ENCODE peak calls at places on chromosome 13, in four cellular contexts. O, D, F and T are unnamed samples.

GRCh38 chr13:60226507-60226906 is 62.8 kb upstream of the DIAPH3 start:
- DNase-seq in O (peak; percentile 15), D (peak; percentile 8), F (peak; percentile 57), T (peak; percentile 25)

GRCh38 chr13:71485913-71486312 is 381.1 kb downstream of the DACH1 start:
- DNase-seq in O (no peak), D (no peak), F (no peak), T (no peak)

GRCh38 chr13:100506600-100507422 is 81.8 kb downstream of the GGACT start:
- DNase-seq in O (no peak), D (no peak), F (no peak), T (no peak)

GRCh38 chr13:36418022-36418805 is 14.1 kb upstream of the CCNA1 start:
- DNase-seq in O (no peak), D (no peak), F (no peak), T (no peak)

GRCh38 chr13:77779461-77780272 is 82.2 kb downstream of the SLAIN1 start:
- DNase-seq in O (peak; percentile 26), D (no peak), F (peak; percentile 36), T (peak; percentile 66)

GRCh38 chr13:38582133-38582532 is 104.7 kb upstream of the FREM2 start:
- DNase-seq in O (peak; percentile 47), D (peak; percentile 7), F (peak; percentile 20), T (peak; percentile 27)

GRCh38 chr13:78875792-78876580 is 217.0 kb upstream of the OBI1 start:
- DNase-seq in O (no peak), D (no peak), F (no peak), T (peak; percentile 48)

GRCh38 chr13:106533940-106534843 is 1.3 kb downstream of the EFNB2 start:
- DNase-seq in O (no peak), D (no peak), F (peak; percentile 64), T (no peak)

GRCh38 chr13:50598338-50598737 is 245.2 kb downstream of the DLEU7 start:
- DNase-seq in O (peak; percentile 46), D (no peak), F (no peak), T (no peak)

GRCh38 chr13:33927315-33927714 is 109.4 kb downstream of the RFC3 start:
- DNase-seq in O (no peak), D (no peak), F (no peak), T (no peak)

GRCh38 chr13:94233401-94233800 is 246.1 kb downstream of the DCT start:
- DNase-seq in O (no peak), D (no peak), F (no peak), T (no peak)

GRCh38 chr13:86729206-86729605 is 930.0 kb upstream of the SLITRK6 start:
- DNase-seq in O (no peak), D (no peak), F (no peak), T (no peak)

GRCh38 chr13:82751221-82751620 is 1131.1 kb downstream of the SLITRK1 start:
- DNase-seq in O (no peak), D (no peak), F (no peak), T (no peak)

GRCh38 chr13:65917731-65918130 is 1312.4 kb downstream of the PCDH9 start:
- DNase-seq in O (no peak), D (no peak), F (no peak), T (no peak)

GRCh38 chr13:79448413-79448812 is 32.5 kb upstream of the NDFIP2 start:
- DNase-seq in O (no peak), D (no peak), F (no peak), T (no peak)

GRCh38 chr13:21694831-21695230 is 24.0 kb downstream of the FGF9 start:
- DNase-seq in O (no peak), D (no peak), F (no peak), T (no peak)

GRCh38 chr13:51674276-51674675 is 90.0 kb downstream of the WDFY2 start:
- DNase-seq in O (no peak), D (no peak), F (no peak), T (no peak)

GRCh38 chr13:49356224-49356623 is 87.6 kb downstream of the CAB39L start:
- DNase-seq in O (no peak), D (no peak), F (no peak), T (no peak)

GRCh38 chr13:45838171-45838745 is 13.3 kb downstream of the SIAH3 start:
- DNase-seq in O (no peak), D (no peak), F (peak; percentile 45), T (no peak)

GRCh38 chr13:112688560-112689497 is 1.0 kb upstream of the ATP11A start:
- DNase-seq in O (peak; percentile 24), D (no peak), F (no peak), T (no peak)

GRCh38 chr13:98910501-98910951 is 67.3 kb downstream of the DOCK9 start:
- DNase-seq in O (peak; percentile 7), D (no peak), F (no peak), T (no peak)

GRCh38 chr13:37878921-37879320 is 9.3 kb upstream of the TRPC4 start:
- DNase-seq in O (no peak), D (no peak), F (no peak), T (peak; percentile 6)

GRCh38 chr13:98530236-98530635 is 46.7 kb downstream of the STK24 start:
- DNase-seq in O (no peak), D (no peak), F (no peak), T (no peak)

GRCh38 chr13:71758823-71759222 is 108.2 kb downstream of the DACH1 start:
- DNase-seq in O (no peak), D (no peak), F (peak; percentile 11), T (no peak)

GRCh38 chr13:21060827-21061076 is 634 bp downstream of the LATS2 start:
- DNase-seq in O (no peak), D (no peak), F (peak; percentile 44), T (no peak)

GRCh38 chr13:108629353-108629752 is at the start of gene MYO16:
- DNase-seq in O (no peak), D (no peak), F (no peak), T (no peak)

GRCh38 chr13:81990652-81991051 is 1649.7 kb upstream of the SPRY2 start:
- DNase-seq in O (no peak), D (no peak), F (no peak), T (no peak)

GRCh38 chr13:107138468-107138867 is 570.5 kb upstream of the ARGLU1 start:
- DNase-seq in O (no peak), D (no peak), F (no peak), T (no peak)

GRCh38 chr13:108769213-108770070 is 140.0 kb downstream of the MYO16 start:
- DNase-seq in O (no peak), D (peak; percentile 57), F (no peak), T (no peak)

GRCh38 chr13:51125495-51126226 is 14.6 kb upstream of the C13orf42 start:
- DNase-seq in O (peak; percentile 63), D (peak; percentile 23), F (peak; percentile 73), T (peak; percentile 79)

GRCh38 chr13:48235100-48235813 is 2.3 kb downstream of the ITM2B start:
- DNase-seq in O (no peak), D (no peak), F (peak; percentile 56), T (peak; percentile 30)

GRCh38 chr13:112671359-112671758 is 18.5 kb upstream of the ATP11A start:
- DNase-seq in O (no peak), D (no peak), F (no peak), T (no peak)

GRCh38 chr13:26624572-26624971 is 67.1 kb downstream of the WASF3 start:
- DNase-seq in O (no peak), D (no peak), F (no peak), T (no peak)

GRCh38 chr13:106534844-106535551 is 464 bp downstream of the EFNB2 start:
- DNase-seq in O (no peak), D (no peak), F (no peak), T (no peak)

GRCh38 chr13:46106839-46107371 is 2.1 kb upstream of the CPB2 start:
- DNase-seq in O (no peak), D (no peak), F (no peak), T (no peak)

GRCh38 chr13:110179116-110179857 is 127.7 kb downstream of the COL4A1 start:
- DNase-seq in O (no peak), D (no peak), F (no peak), T (no peak)

GRCh38 chr13:109704771-109705628 is 81.4 kb downstream of the IRS2 start:
- DNase-seq in O (no peak), D (no peak), F (no peak), T (no peak)

GRCh38 chr13:44649834-44650233 is 73.7 kb upstream of the TSC22D1 start:
- DNase-seq in O (no peak), D (no peak), F (no peak), T (no peak)

GRCh38 chr13:44649118-44649455 is 73.0 kb upstream of the TSC22D1 start:
- DNase-seq in O (no peak), D (no peak), F (no peak), T (peak; percentile 16)

GRCh38 chr13:44646044-44646443 is 69.9 kb upstream of the TSC22D1 start:
- DNase-seq in O (no peak), D (no peak), F (no peak), T (no peak)

GRCh38 chr13:44651209-44651608 is 75.1 kb upstream of the TSC22D1 start:
- DNase-seq in O (no peak), D (no peak), F (no peak), T (no peak)

GRCh38 chr13:44648392-44649117 is 72.4 kb upstream of the TSC22D1 start:
- DNase-seq in O (peak; percentile 45), D (no peak), F (peak; percentile 29), T (peak; percentile 55)
- TF ChIP-seq FOXM1 in O (no peak), D (no peak), F (no peak), T (no peak)

GRCh38 chr13:113786262-113786841 is 27.3 kb downstream of the TMEM255B start:
- DNase-seq in O (no peak), D (no peak), F (no peak), T (no peak)
- TF ChIP-seq FOXM1 in O (no peak), D (no peak), F (no peak), T (no peak)

GRCh38 chr13:103386341-103386740 is 320.1 kb upstream of the SLC10A2 start:
- DNase-seq in O (no peak), D (no peak), F (no peak), T (no peak)
- TF ChIP-seq FOXM1 in O (no peak), D (no peak), F (no peak), T (no peak)

GRCh38 chr13:42363941-42364612 is 92.1 kb downstream of the AKAP11 start:
- DNase-seq in O (no peak), D (no peak), F (no peak), T (no peak)
- TF ChIP-seq FOXM1 in O (no peak), D (no peak), F (no peak), T (no peak)